ENCODE peak calls at places on chromosomes 2 and 18, in nine cellular contexts. G, O, T, Y, X, A, K, B and R are unnamed samples.

GRCh38 chr18:8046421-8046820 is 479.3 kb downstream of the PTPRM start:
- DNase-seq in T (no peak), K (no peak), X (no peak), Y (no peak), A (no peak), B (no peak), O (no peak), G (no peak), R (no peak)

GRCh38 chr2:190984595-190984994 is 29.4 kb downstream of the STAT1 start:
- DNase-seq in K (peak), Y (peak), B (no peak), A (no peak), T (no peak), G (no peak), O (peak), X (no peak), R (no peak)

GRCh38 chr2:33848486-33848885 is 249.4 kb upstream of the FAM98A start:
- DNase-seq in B (no peak), A (no peak), G (no peak), Y (peak), T (no peak), O (peak), K (peak), X (no peak), R (no peak)

GRCh38 chr18:24515721-24516120 is 55.3 kb downstream of the HRH4 start:
- DNase-seq in A (no peak), B (no peak), Y (no peak), K (no peak), T (no peak), X (no peak), O (no peak), G (no peak), R (no peak)

GRCh38 chr2:53989210-53989862 is 18.5 kb upstream of the PSME4 start:
- DNase-seq in B (no peak), X (no peak), K (no peak), O (no peak), A (no peak), G (no peak), Y (no peak), T (no peak), R (no peak)

GRCh38 chr2:233076749-233077148 is 16.6 kb downstream of the INPP5D start:
- DNase-seq in A (peak), T (no peak), Y (no peak), X (no peak), O (no peak), G (no peak), B (no peak), K (no peak), R (no peak)

GRCh38 chr2:64393611-64394010 is 60.4 kb upstream of the LGALSL start:
- DNase-seq in G (no peak), A (no peak), O (no peak), X (no peak), Y (no peak), K (no peak), T (no peak), B (no peak), R (no peak)

GRCh38 chr2:191441761-191442160 is 196.6 kb downstream of the MYO1B start:
- DNase-seq in K (peak), Y (no peak), G (no peak), O (no peak), B (peak), X (no peak), T (no peak), A (no peak), R (no peak)

GRCh38 chr2:154240921-154241379 is 369.2 kb downstream of the GALNT13 start:
- DNase-seq in O (no peak), T (no peak), K (no peak), G (no peak), A (no peak), X (peak), Y (no peak), B (no peak), R (no peak)

GRCh38 chr2:11873766-11874165 is 127.3 kb downstream of the LPIN1 start:
- DNase-seq in Y (peak), T (no peak), K (no peak), O (no peak), B (peak), X (no peak), A (no peak), G (no peak), R (no peak)

GRCh38 chr2:183037281-183037659 is 987 bp downstream of the NCKAP1 start:
- DNase-seq in T (no peak), A (no peak), X (no peak), K (peak), O (peak), G (no peak), B (no peak), Y (peak), R (no peak)

GRCh38 chr2:38765149-38765548 is 12.9 kb upstream of the GEMIN6 start:
- DNase-seq in X (no peak), B (no peak), Y (peak), G (no peak), K (peak), O (peak), T (no peak), A (no peak), R (no peak)

GRCh38 chr2:225025917-225026571 is 16.2 kb downstream of the DOCK10 start:
- DNase-seq in K (peak), O (peak), T (no peak), A (no peak), Y (peak), X (peak), B (no peak), G (no peak), R (no peak)

GRCh38 chr2:207984765-207985480 is 40.4 kb downstream of the PLEKHM3 start:
- DNase-seq in A (no peak), X (no peak), K (no peak), T (no peak), O (no peak), G (no peak), Y (no peak), B (no peak), R (no peak)

GRCh38 chr18:52636536-52636935 is 296.5 kb downstream of the DCC start:
- DNase-seq in B (no peak), K (no peak), A (no peak), G (no peak), Y (no peak), O (no peak), X (peak), T (no peak), R (no peak)

GRCh38 chr2:38105911-38106310 is 30.0 kb upstream of the CYP1B1 start:
- DNase-seq in G (no peak), T (no peak), B (no peak), K (no peak), X (no peak), Y (no peak), O (no peak), A (no peak), R (no peak)

GRCh38 chr18:11498821-11499220 is 110.6 kb upstream of the SLC35G4 start:
- DNase-seq in O (no peak), T (no peak), G (no peak), A (no peak), Y (peak), X (no peak), B (no peak), K (no peak), R (no peak)

GRCh38 chr2:37552339-37552738 is 119.1 kb downstream of the CDC42EP3 start:
- DNase-seq in T (no peak), A (no peak), K (no peak), X (no peak), O (peak), B (no peak), G (no peak), Y (no peak), R (no peak)

GRCh38 chr2:38978908-38979307 is 89.2 kb downstream of the ARHGEF33 start:
- DNase-seq in A (no peak), B (no peak), Y (no peak), K (no peak), T (no peak), X (no peak), G (no peak), O (no peak), R (no peak)

GRCh38 chr18:67109535-67109934 is 407.0 kb downstream of the DSEL start:
- DNase-seq in B (no peak), Y (no peak), K (no peak), X (no peak), G (no peak), O (no peak), A (no peak), T (no peak), R (no peak)

GRCh38 chr2:46062637-46063412 is 234.4 kb upstream of the EPAS1 start:
- DNase-seq in A (peak), G (peak), O (peak), K (peak), X (peak), B (peak), T (peak), Y (peak), R (peak)

GRCh38 chr2:239927424-239927981 is 97.6 kb downstream of the NDUFA10 start:
- DNase-seq in O (peak), B (peak), K (peak), A (peak), T (no peak), G (peak), Y (peak), X (peak), R (peak)